ENCODE peak calls at places on chromosome 15, in seven cellular contexts. L is vagina, U is neural progenitor cell, F is left ventricle myocardium inferior, V is upper lobe of right lung, M is HCT116, Z is astrocyte. O is an unnamed sample.

GRCh38 chr15:37087050-37087691 is 13.2 kb downstream of the MEIS2 start:
- DNase-seq in V (no peak), F (no peak), U (no peak), L (no peak), Z (no peak), M (no peak), O (peak; percentile 74)

GRCh38 chr15:82613764-82614163 is 33.4 kb downstream of the CPEB1 start:
- DNase-seq in Z (no peak), U (no peak), V (no peak), L (no peak), F (no peak), M (no peak), O (no peak)

GRCh38 chr15:35514759-35515158 is 31.2 kb downstream of the DPH6 start:
- DNase-seq in Z (peak; percentile 54), U (no peak), F (no peak), M (no peak), V (no peak), L (no peak), O (no peak)

GRCh38 chr15:25052191-25052999 is 97.6 kb downstream of the SNRPN start:
- DNase-seq in L (peak; percentile 91), V (peak; percentile 48), U (no peak), Z (no peak), F (no peak), M (no peak), O (no peak)

GRCh38 chr15:93362821-93363220 is 273.8 kb upstream of the RGMA start:
- DNase-seq in F (no peak), L (no peak), Z (no peak), V (no peak), M (no peak), U (peak; percentile 83), O (no peak)

GRCh38 chr15:36784717-36785116 is 205.3 kb downstream of the CDIN1 start:
- DNase-seq in M (no peak), Z (no peak), F (no peak), L (no peak), V (no peak), U (no peak), O (no peak)

GRCh38 chr15:56491110-56491722 is 26.3 kb upstream of the MNS1 start:
- DNase-seq in L (no peak), F (peak; percentile 49), Z (peak; percentile 62), V (no peak), U (peak; percentile 83), M (peak; percentile 71), O (peak; percentile 15)

GRCh38 chr15:65766422-65767263 is 25.4 kb downstream of the DENND4A start:
- DNase-seq in U (no peak), F (no peak), M (no peak), V (no peak), Z (no peak), L (no peak), O (no peak)

GRCh38 chr15:83166218-83166617 is 41.4 kb downstream of the HDGFL3 start:
- DNase-seq in U (no peak), Z (no peak), L (no peak), F (no peak), V (no peak), M (no peak), O (no peak)

GRCh38 chr15:71396536-71397125 is 281.4 kb downstream of the THSD4 start:
- DNase-seq in M (no peak), Z (no peak), F (no peak), V (no peak), U (no peak), L (no peak), O (peak; percentile 15)

GRCh38 chr15:75928680-75929608 is 25.3 kb downstream of the FBXO22 start:
- DNase-seq in Z (no peak), L (no peak), F (no peak), M (peak; percentile 10), V (no peak), U (peak; percentile 71), O (no peak)

GRCh38 chr15:60584355-60585023 is 105.5 kb upstream of the ICE2 start:
- DNase-seq in L (no peak), V (no peak), F (no peak), U (no peak), Z (no peak), M (no peak), O (peak; percentile 44)

GRCh38 chr15:70853270-70853854 is 595 bp downstream of the LARP6 start:
- DNase-seq in U (peak; percentile 66), F (no peak), V (no peak), Z (peak; percentile 60), M (no peak), L (no peak), O (peak; percentile 58)

GRCh38 chr15:44340410-44340809 is 51.9 kb downstream of the GOLM2 start:
- DNase-seq in U (no peak), M (no peak), L (no peak), V (no peak), Z (peak; percentile 92), F (no peak), O (peak; percentile 82)

GRCh38 chr15:80880086-80880485 is 100.9 kb downstream of the CEMIP start:
- DNase-seq in Z (no peak), M (no peak), V (no peak), L (no peak), F (no peak), U (no peak), O (no peak)

GRCh38 chr15:88272421-88272820 is 15.9 kb upstream of the NTRK3 start:
- DNase-seq in F (no peak), Z (no peak), M (no peak), V (peak; percentile 37), U (no peak), L (no peak), O (no peak)

GRCh38 chr15:88911766-88912118 is 1.4 kb downstream of the MFGE8 start:
- DNase-seq in M (no peak), F (peak; percentile 45), Z (peak; percentile 70), U (peak; percentile 68), V (no peak), L (no peak), O (peak; percentile 63)

GRCh38 chr15:75153084-75153483 is 48.6 kb upstream of the C15orf39 start:
- DNase-seq in L (no peak), M (peak; percentile 73), F (no peak), U (no peak), V (no peak), Z (peak; percentile 38), O (no peak)

GRCh38 chr15:72784233-72784876 is 797 bp upstream of the ADPGK start:
- DNase-seq in M (peak; percentile 59), U (peak; percentile 86), V (no peak), F (no peak), Z (peak; percentile 74), L (no peak), O (peak; percentile 74)

GRCh38 chr15:75235760-75236729 is 22.1 kb upstream of the GOLGA6C start:
- DNase-seq in Z (no peak), V (peak; percentile 40), L (no peak), U (no peak), F (peak; percentile 55), M (no peak), O (no peak)

GRCh38 chr15:49758456-49758855 is 137.6 kb downstream of the DTWD1 start:
- DNase-seq in Z (no peak), L (no peak), M (no peak), V (no peak), U (no peak), F (no peak), O (no peak)

GRCh38 chr15:49330166-49330565 is 92.9 kb upstream of the FGF7 start:
- DNase-seq in U (no peak), M (no peak), V (no peak), F (no peak), Z (no peak), L (no peak), O (no peak)

GRCh38 chr15:66740802-66741201 is 38.8 kb downstream of the SMAD6 start:
- DNase-seq in L (no peak), M (no peak), Z (no peak), F (peak; percentile 55), V (peak; percentile 59), U (no peak), O (no peak)

GRCh38 chr15:67719330-67719959 is 105.9 kb upstream of the SKOR1 start:
- DNase-seq in M (no peak), V (no peak), F (no peak), Z (no peak), U (no peak), L (no peak), O (no peak)

GRCh38 chr15:35305906-35306305 is 220.8 kb upstream of the NANOGP8 start:
- DNase-seq in M (peak; percentile 23), Z (peak; percentile 96), L (no peak), U (no peak), V (no peak), F (no peak), O (peak; percentile 66)

DNA sequence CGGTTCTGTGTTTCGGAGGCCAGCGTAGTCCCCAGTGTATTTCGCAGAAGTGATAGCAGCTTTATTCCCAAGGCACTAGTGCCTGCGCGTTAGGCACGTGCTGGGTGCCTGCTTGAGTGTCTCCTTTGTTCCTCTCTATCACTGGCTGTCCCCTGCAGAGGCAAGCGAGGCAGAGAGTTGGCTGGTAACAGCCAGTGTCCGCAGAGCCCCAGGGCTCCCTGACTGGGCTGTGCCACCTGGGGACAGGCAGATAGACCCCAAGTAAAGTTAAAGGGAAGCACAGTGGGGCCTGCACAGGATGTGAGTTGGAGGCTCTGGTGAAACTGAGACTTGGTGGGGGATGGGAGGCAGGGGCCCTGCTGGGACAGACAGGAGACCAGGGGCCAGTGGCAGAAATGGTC is 50.7 kb downstream of the APBA2 start:
- DNase-seq in V (peak; percentile 42), M (no peak), F (no peak), Z (no peak), L (no peak), U (no peak), O (no peak)
- H3K4me1 ChIP-seq in V (no peaks in the 10 kb centered on the region), M (no peaks in the 10 kb centered on the region), F (peaks cover 6% of the 10 kb centered on the region), Z (no peaks in the 10 kb centered on the region), L (no peaks in the 10 kb centered on the region), U (no peaks in the 10 kb centered on the region), O (no peaks in the 10 kb centered on the region)

DNA sequence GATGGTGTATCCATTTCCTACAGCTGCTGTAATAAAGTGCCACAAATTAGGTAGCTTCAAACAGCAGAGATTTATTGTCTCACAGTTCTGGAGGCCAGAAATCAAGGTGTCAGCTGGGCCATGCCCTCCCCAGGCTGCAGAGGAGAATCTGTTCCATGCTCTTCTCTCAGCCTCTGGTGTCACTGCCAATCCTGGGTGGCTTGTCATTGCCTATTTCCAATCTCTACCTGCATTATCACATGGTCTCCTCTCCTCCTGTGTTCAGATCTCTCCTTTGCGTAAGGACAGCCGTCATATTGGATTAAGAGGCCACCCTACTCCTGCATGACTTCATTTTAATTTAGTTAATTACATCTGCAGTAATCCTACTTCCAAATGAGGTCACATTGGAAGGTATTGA is 169.2 kb downstream of the MINAR1 start:
- DNase-seq in U (no peak), Z (no peak), F (no peak), V (no peak), M (no peak), L (no peak), O (no peak)
- H3K27ac ChIP-seq in U (no peak overlapping the region), Z (no peak overlapping the region), F (no peak overlapping the region), V (no peak overlapping the region), M (no peak overlapping the region), L (no peak overlapping the region), O (no peak overlapping the region)

GRCh38 chr15:101190196-101190595 is 61.7 kb downstream of the CHSY1 start:
- DNase-seq in U (no peak), F (no peak), M (no peak), L (no peak), Z (no peak), V (no peak), O (no peak)
- H3K4me1 ChIP-seq in U (peaks cover 17% of the 10 kb centered on the region), F (peaks cover 90% of the 10 kb centered on the region), M (no peaks in the 10 kb centered on the region), L (peaks cover 93% of the 10 kb centered on the region), Z (peaks cover 49% of the 10 kb centered on the region), V (peaks cover 78% of the 10 kb centered on the region), O (peaks cover 48% of the 10 kb centered on the region)

DNA sequence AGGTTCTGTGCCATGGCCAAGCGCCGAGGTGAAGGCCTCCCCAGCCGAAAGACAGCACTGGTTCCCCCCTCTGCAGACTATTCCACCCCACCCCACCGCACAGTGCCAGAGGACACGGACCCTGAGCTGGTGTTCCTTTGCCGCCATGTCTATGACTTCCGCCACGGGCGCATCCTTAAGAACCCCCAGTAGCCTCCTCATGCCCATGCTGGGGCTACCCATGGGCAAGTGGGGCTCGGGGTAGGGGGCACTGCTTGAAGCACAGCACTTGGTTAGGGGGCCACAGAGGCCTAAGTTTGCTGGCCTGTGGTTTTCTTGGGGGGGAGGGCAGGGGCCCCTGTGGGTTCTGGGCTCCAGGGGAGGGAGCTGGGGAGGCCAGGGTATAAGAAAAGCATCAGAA is 4.8 kb upstream of the CHST14 start:
- DNase-seq in F (no peak), V (peak; percentile 56), Z (no peak), M (no peak), U (no peak), L (no peak), O (no peak)
- H3K27ac ChIP-seq in F (no peak overlapping the region), V (no peak overlapping the region), Z (no peak overlapping the region), M (no peak overlapping the region), U (no peak overlapping the region), L (no peak overlapping the region), O (no peak overlapping the region)

O was measured in foreskin keratinocyte.